ENCODE peak calls at places on chromosomes 7 and 10, in ten cellular contexts. One of them, this sample, is unnamed.

GRCh38 chr10:71382757-71383156 is 14.0 kb upstream of the CDH23 start:
- DNase-seq in coronary artery: no peak
- DNase-seq in endothelial cell: no peak
- DNase-seq in activated CD8-positive, alpha-beta T cell treated with anti-CD3 and anti-CD28 coated beads for 36 hours: no peak
- DNase-seq in neural progenitor cell: no peak
- DNase-seq in AG04450: no peak
- DNase-seq in astrocyte: no peak
- DNase-seq in type B pancreatic cell: no peak
- DNase-seq in HFF-Myc: no peak
- DNase-seq in heart right ventricle: no peak
- DNase-seq in this sample: no peak

GRCh38 chr7:102460467-102460866 is 4.2 kb downstream of the ALKBH4 start:
- DNase-seq in coronary artery: no peak
- DNase-seq in endothelial cell: no peak
- DNase-seq in activated CD8-positive, alpha-beta T cell treated with anti-CD3 and anti-CD28 coated beads for 36 hours: no peak
- DNase-seq in neural progenitor cell: no peak
- DNase-seq in AG04450: no peak
- DNase-seq in astrocyte: no peak
- DNase-seq in type B pancreatic cell: no peak
- DNase-seq in HFF-Myc: no peak
- DNase-seq in heart right ventricle: no peak
- DNase-seq in this sample: no peak

GRCh38 chr7:98520356-98520932 is 96.6 kb upstream of the NPTX2 start:
- DNase-seq in coronary artery: no peak
- DNase-seq in endothelial cell: no peak
- DNase-seq in activated CD8-positive, alpha-beta T cell treated with anti-CD3 and anti-CD28 coated beads for 36 hours: peak
- DNase-seq in neural progenitor cell: no peak
- DNase-seq in AG04450: no peak
- DNase-seq in astrocyte: no peak
- DNase-seq in type B pancreatic cell: no peak
- DNase-seq in HFF-Myc: no peak
- DNase-seq in heart right ventricle: no peak
- DNase-seq in this sample: no peak

GRCh38 chr10:129760003-129760315 is 204.1 kb downstream of the EBF3 start:
- DNase-seq in coronary artery: no peak
- DNase-seq in endothelial cell: no peak
- DNase-seq in activated CD8-positive, alpha-beta T cell treated with anti-CD3 and anti-CD28 coated beads for 36 hours: no peak
- DNase-seq in neural progenitor cell: no peak
- DNase-seq in AG04450: no peak
- DNase-seq in astrocyte: no peak
- DNase-seq in type B pancreatic cell: no peak
- DNase-seq in HFF-Myc: no peak
- DNase-seq in heart right ventricle: no peak
- DNase-seq in this sample: peak

GRCh38 chr7:2242541-2243482 is 786 bp downstream of the NUDT1 start:
- DNase-seq in coronary artery: no peak
- DNase-seq in endothelial cell: peak
- DNase-seq in activated CD8-positive, alpha-beta T cell treated with anti-CD3 and anti-CD28 coated beads for 36 hours: peak
- DNase-seq in neural progenitor cell: peak
- DNase-seq in AG04450: no peak
- DNase-seq in astrocyte: no peak
- DNase-seq in type B pancreatic cell: no peak
- DNase-seq in HFF-Myc: no peak
- DNase-seq in heart right ventricle: no peak
- DNase-seq in this sample: no peak

GRCh38 chr7:16753932-16754571 is 497 bp downstream of the TSPAN13 start:
- DNase-seq in coronary artery: no peak
- DNase-seq in endothelial cell: peak
- DNase-seq in activated CD8-positive, alpha-beta T cell treated with anti-CD3 and anti-CD28 coated beads for 36 hours: peak
- DNase-seq in neural progenitor cell: peak
- DNase-seq in AG04450: no peak
- DNase-seq in astrocyte: peak
- DNase-seq in type B pancreatic cell: peak
- DNase-seq in HFF-Myc: no peak
- DNase-seq in heart right ventricle: peak
- DNase-seq in this sample: no peak

GRCh38 chr10:62632071-62632809 is 172.3 kb upstream of the ADO start:
- DNase-seq in coronary artery: no peak
- DNase-seq in endothelial cell: no peak
- DNase-seq in activated CD8-positive, alpha-beta T cell treated with anti-CD3 and anti-CD28 coated beads for 36 hours: peak
- DNase-seq in neural progenitor cell: no peak
- DNase-seq in AG04450: no peak
- DNase-seq in astrocyte: peak
- DNase-seq in type B pancreatic cell: no peak
- DNase-seq in HFF-Myc: no peak
- DNase-seq in heart right ventricle: peak
- DNase-seq in this sample: no peak

GRCh38 chr10:101812606-101813005 is 5.6 kb downstream of the OGA start:
- DNase-seq in coronary artery: no peak
- DNase-seq in endothelial cell: no peak
- DNase-seq in activated CD8-positive, alpha-beta T cell treated with anti-CD3 and anti-CD28 coated beads for 36 hours: no peak
- DNase-seq in neural progenitor cell: no peak
- DNase-seq in AG04450: no peak
- DNase-seq in astrocyte: no peak
- DNase-seq in type B pancreatic cell: no peak
- DNase-seq in HFF-Myc: no peak
- DNase-seq in heart right ventricle: no peak
- DNase-seq in this sample: peak

GRCh38 chr7:24773646-24774045 is 16.4 kb upstream of the GSDME start:
- DNase-seq in coronary artery: no peak
- DNase-seq in endothelial cell: no peak
- DNase-seq in activated CD8-positive, alpha-beta T cell treated with anti-CD3 and anti-CD28 coated beads for 36 hours: no peak
- DNase-seq in neural progenitor cell: no peak
- DNase-seq in AG04450: no peak
- DNase-seq in astrocyte: no peak
- DNase-seq in type B pancreatic cell: no peak
- DNase-seq in HFF-Myc: no peak
- DNase-seq in heart right ventricle: no peak
- DNase-seq in this sample: no peak

GRCh38 chr7:128053991-128054390 is 22.8 kb upstream of the LRRC4 start:
- DNase-seq in coronary artery: no peak
- DNase-seq in endothelial cell: no peak
- DNase-seq in activated CD8-positive, alpha-beta T cell treated with anti-CD3 and anti-CD28 coated beads for 36 hours: no peak
- DNase-seq in neural progenitor cell: no peak
- DNase-seq in AG04450: no peak
- DNase-seq in astrocyte: no peak
- DNase-seq in type B pancreatic cell: no peak
- DNase-seq in HFF-Myc: no peak
- DNase-seq in heart right ventricle: no peak
- DNase-seq in this sample: no peak

DNA sequence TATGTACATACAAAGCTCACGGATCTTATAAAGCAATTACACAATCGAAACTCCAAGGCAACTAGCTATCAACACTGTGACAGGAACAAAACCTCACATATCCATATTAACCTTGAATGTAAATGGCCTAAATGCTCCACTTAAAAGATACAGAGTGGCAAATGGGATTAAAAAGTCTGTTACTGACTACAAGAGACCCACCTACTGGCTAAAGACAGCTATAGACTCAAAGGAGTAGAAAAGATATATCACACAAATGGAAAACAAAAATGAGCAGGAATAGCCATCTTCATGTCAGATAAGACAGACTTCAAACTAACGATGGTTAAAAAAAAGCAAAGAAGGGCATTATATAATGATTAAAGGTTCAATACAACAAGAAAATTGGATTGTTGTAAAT is 246.7 kb downstream of the ADRA2A start:
- DNase-seq in coronary artery: no peak
- DNase-seq in endothelial cell: no peak
- DNase-seq in activated CD8-positive, alpha-beta T cell treated with anti-CD3 and anti-CD28 coated beads for 36 hours: no peak
- DNase-seq in neural progenitor cell: peak
- DNase-seq in AG04450: no peak
- DNase-seq in astrocyte: no peak
- DNase-seq in type B pancreatic cell: no peak
- DNase-seq in HFF-Myc: no peak
- DNase-seq in heart right ventricle: no peak
- DNase-seq in this sample: no peak
- TF ChIP-seq CTCF in coronary artery: no peak
- TF ChIP-seq CTCF in endothelial cell: no peak
- TF ChIP-seq CTCF in activated CD8-positive, alpha-beta T cell treated with anti-CD3 and anti-CD28 coated beads for 36 hours: no peak
- TF ChIP-seq CTCF in neural progenitor cell: peak
- TF ChIP-seq CTCF in AG04450: no peak
- TF ChIP-seq CTCF in astrocyte: no peak
- TF ChIP-seq CTCF in type B pancreatic cell: peak
- TF ChIP-seq CTCF in HFF-Myc: no peak
- TF ChIP-seq CTCF in heart right ventricle: no peak
- TF ChIP-seq CTCF in this sample: peak

GRCh38 chr10:69972951-69973350 is 79.7 kb upstream of the MACROH2A2 start:
- DNase-seq in coronary artery: no peak
- DNase-seq in endothelial cell: no peak
- DNase-seq in activated CD8-positive, alpha-beta T cell treated with anti-CD3 and anti-CD28 coated beads for 36 hours: no peak
- DNase-seq in neural progenitor cell: no peak
- DNase-seq in AG04450: peak
- DNase-seq in astrocyte: peak
- DNase-seq in type B pancreatic cell: no peak
- DNase-seq in HFF-Myc: peak
- DNase-seq in heart right ventricle: no peak
- DNase-seq in this sample: no peak

GRCh38 chr10:69965086-69965485 is 87.6 kb upstream of the MACROH2A2 start:
- DNase-seq in coronary artery: no peak
- DNase-seq in endothelial cell: no peak
- DNase-seq in activated CD8-positive, alpha-beta T cell treated with anti-CD3 and anti-CD28 coated beads for 36 hours: no peak
- DNase-seq in neural progenitor cell: no peak
- DNase-seq in AG04450: no peak
- DNase-seq in astrocyte: no peak
- DNase-seq in type B pancreatic cell: peak
- DNase-seq in HFF-Myc: no peak
- DNase-seq in heart right ventricle: no peak
- DNase-seq in this sample: no peak

GRCh38 chr10:69965919-69966662 is 86.6 kb upstream of the MACROH2A2 start:
- DNase-seq in coronary artery: no peak
- DNase-seq in endothelial cell: no peak
- DNase-seq in activated CD8-positive, alpha-beta T cell treated with anti-CD3 and anti-CD28 coated beads for 36 hours: no peak
- DNase-seq in neural progenitor cell: no peak
- DNase-seq in AG04450: no peak
- DNase-seq in astrocyte: peak
- DNase-seq in type B pancreatic cell: peak
- DNase-seq in HFF-Myc: no peak
- DNase-seq in heart right ventricle: no peak
- DNase-seq in this sample: peak

GRCh38 chr10:69969961-69970360 is 82.7 kb upstream of the MACROH2A2 start:
- DNase-seq in coronary artery: no peak
- DNase-seq in endothelial cell: no peak
- DNase-seq in activated CD8-positive, alpha-beta T cell treated with anti-CD3 and anti-CD28 coated beads for 36 hours: no peak
- DNase-seq in neural progenitor cell: no peak
- DNase-seq in AG04450: no peak
- DNase-seq in astrocyte: no peak
- DNase-seq in type B pancreatic cell: peak
- DNase-seq in HFF-Myc: no peak
- DNase-seq in heart right ventricle: no peak
- DNase-seq in this sample: no peak

DNA sequence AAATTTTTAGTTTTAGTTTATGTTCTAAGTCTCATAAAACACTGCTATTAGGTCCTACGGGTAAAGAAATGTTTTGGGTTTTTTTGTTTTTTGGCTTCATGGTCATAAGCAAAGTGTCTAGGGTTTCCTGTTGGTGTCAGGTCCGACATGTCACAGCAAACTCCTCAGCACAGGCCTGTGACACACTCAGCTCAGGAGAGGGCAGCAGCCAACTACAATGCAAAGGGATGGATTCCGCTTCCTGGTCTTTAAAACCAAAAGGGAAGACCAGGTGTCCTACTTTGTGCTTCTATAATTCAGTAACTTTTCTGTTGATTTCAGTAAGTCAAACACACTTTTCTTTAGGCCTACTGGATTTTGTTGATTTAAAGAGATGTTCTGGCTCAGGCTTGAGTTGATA is 83.8 kb upstream of the MACROH2A2 start:
- DNase-seq in coronary artery: no peak
- DNase-seq in endothelial cell: no peak
- DNase-seq in activated CD8-positive, alpha-beta T cell treated with anti-CD3 and anti-CD28 coated beads for 36 hours: no peak
- DNase-seq in neural progenitor cell: peak
- DNase-seq in AG04450: no peak
- DNase-seq in astrocyte: no peak
- DNase-seq in type B pancreatic cell: peak
- DNase-seq in HFF-Myc: no peak
- DNase-seq in heart right ventricle: no peak
- DNase-seq in this sample: no peak
- TF ChIP-seq CTCF in coronary artery: no peak
- TF ChIP-seq CTCF in endothelial cell: no peak
- TF ChIP-seq CTCF in activated CD8-positive, alpha-beta T cell treated with anti-CD3 and anti-CD28 coated beads for 36 hours: no peak
- TF ChIP-seq CTCF in neural progenitor cell: peak
- TF ChIP-seq CTCF in AG04450: peak
- TF ChIP-seq CTCF in astrocyte: no peak
- TF ChIP-seq CTCF in type B pancreatic cell: peak
- TF ChIP-seq CTCF in HFF-Myc: no peak
- TF ChIP-seq CTCF in heart right ventricle: no peak
- TF ChIP-seq CTCF in this sample: peak

DNA sequence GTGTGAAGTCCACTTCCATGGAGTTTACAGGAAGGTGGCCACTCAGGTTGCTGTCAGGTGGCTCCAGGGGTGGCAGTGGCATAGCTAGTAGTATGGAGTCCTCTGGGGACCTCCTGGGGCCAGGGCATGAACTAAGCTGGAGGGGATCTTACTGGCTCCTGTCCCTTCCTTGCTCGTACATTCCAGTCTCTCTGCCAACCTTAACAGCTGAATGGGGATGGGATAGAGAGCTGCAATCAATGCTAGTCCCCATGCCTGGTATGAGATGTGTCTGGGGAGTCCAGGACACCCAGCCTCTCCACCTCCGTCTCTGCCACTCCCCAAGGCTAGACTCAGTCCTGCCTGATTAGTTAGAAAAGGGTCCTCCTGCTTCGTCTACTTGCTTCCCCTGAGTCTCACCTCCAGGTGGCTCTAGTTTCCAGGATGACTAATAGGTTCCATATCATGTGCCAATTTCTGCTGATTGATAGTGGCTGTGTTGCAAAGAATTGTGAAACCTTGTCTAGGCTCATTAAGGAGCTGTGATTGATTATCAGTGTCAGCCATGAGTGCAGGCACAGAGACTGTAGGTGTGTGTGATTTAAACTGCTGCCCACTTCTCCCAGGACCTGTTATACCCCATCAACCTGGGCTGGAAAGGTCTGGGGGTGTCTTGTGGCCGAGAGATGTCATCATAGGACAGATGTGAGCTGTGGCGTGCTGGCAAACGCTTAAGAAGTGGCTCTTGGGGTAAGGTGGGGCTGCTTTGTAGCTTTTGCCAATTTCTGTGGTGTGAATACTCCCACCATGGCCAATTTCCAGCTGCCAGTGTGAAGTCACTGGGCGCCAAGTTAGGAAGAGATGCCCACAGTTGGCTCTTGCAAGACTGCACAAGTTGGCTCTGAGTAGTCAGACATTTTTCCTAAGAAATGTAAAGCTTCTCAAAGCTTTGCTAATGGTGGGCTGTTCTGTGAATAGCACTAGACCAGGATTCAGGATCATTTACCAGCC is 59.8 kb downstream of the COL13A1 start:
- DNase-seq in coronary artery: no peak
- DNase-seq in endothelial cell: no peak
- DNase-seq in activated CD8-positive, alpha-beta T cell treated with anti-CD3 and anti-CD28 coated beads for 36 hours: peak
- DNase-seq in neural progenitor cell: no peak
- DNase-seq in AG04450: no peak
- DNase-seq in astrocyte: peak
- DNase-seq in type B pancreatic cell: no peak
- DNase-seq in HFF-Myc: peak
- DNase-seq in heart right ventricle: no peak
- DNase-seq in this sample: no peak
- TF ChIP-seq CTCF in coronary artery: no peak
- TF ChIP-seq CTCF in endothelial cell: no peak
- TF ChIP-seq CTCF in activated CD8-positive, alpha-beta T cell treated with anti-CD3 and anti-CD28 coated beads for 36 hours: peak
- TF ChIP-seq CTCF in neural progenitor cell: peak
- TF ChIP-seq CTCF in AG04450: peak
- TF ChIP-seq CTCF in astrocyte: peak
- TF ChIP-seq CTCF in type B pancreatic cell: peak
- TF ChIP-seq CTCF in HFF-Myc: no peak
- TF ChIP-seq CTCF in heart right ventricle: no peak
- TF ChIP-seq CTCF in this sample: peak

GRCh38 chr10:34960983-34961382 is 129.2 kb downstream of the CUL2 start:
- DNase-seq in coronary artery: no peak
- DNase-seq in endothelial cell: no peak
- DNase-seq in activated CD8-positive, alpha-beta T cell treated with anti-CD3 and anti-CD28 coated beads for 36 hours: no peak
- DNase-seq in neural progenitor cell: no peak
- DNase-seq in AG04450: no peak
- DNase-seq in astrocyte: no peak
- DNase-seq in type B pancreatic cell: no peak
- DNase-seq in HFF-Myc: no peak
- DNase-seq in heart right ventricle: peak
- DNase-seq in this sample: no peak
- TF ChIP-seq CTCF in coronary artery: no peak
- TF ChIP-seq CTCF in endothelial cell: no peak
- TF ChIP-seq CTCF in activated CD8-positive, alpha-beta T cell treated with anti-CD3 and anti-CD28 coated beads for 36 hours: no peak
- TF ChIP-seq CTCF in neural progenitor cell: peak
- TF ChIP-seq CTCF in AG04450: peak
- TF ChIP-seq CTCF in astrocyte: peak
- TF ChIP-seq CTCF in type B pancreatic cell: no peak
- TF ChIP-seq CTCF in HFF-Myc: no peak
- TF ChIP-seq CTCF in heart right ventricle: peak
- TF ChIP-seq CTCF in this sample: peak

This sample was measured in osteocyte.